ENCODE peak calls at places on chromosomes 16 and 17, in six cellular contexts. S, O, B, X, A and Q are unnamed samples.

GRCh38 chr17:50060951-50061712 is 5.2 kb downstream of the ITGA3 start:
- DNase-seq in B (no peak), O (no peak), X (peak), S (no peak), A (peak), Q (peak)

GRCh38 chr16:85523602-85524364 is 89.3 kb upstream of the GSE1 start:
- DNase-seq in X (peak), S (peak), A (peak), O (no peak), B (no peak), Q (peak)

GRCh38 chr16:68417711-68418301 is 30.5 kb downstream of the SMPD3 start:
- DNase-seq in S (no peak), B (no peak), O (no peak), A (no peak), X (peak), Q (no peak)

GRCh38 chr17:65515959-65516948 is 45.2 kb downstream of the AXIN2 start:
- DNase-seq in S (no peak), O (no peak), B (peak), A (peak), X (peak), Q (peak)

GRCh38 chr17:74512624-74513084 is 18.6 kb downstream of the CD300LB start:
- DNase-seq in B (no peak), A (no peak), S (peak), X (no peak), O (no peak), Q (no peak)

GRCh38 chr16:27759301-27759871 is 209.4 kb downstream of the KATNIP start:
- DNase-seq in B (no peak), S (no peak), X (peak), O (peak), A (no peak), Q (peak)

GRCh38 chr17:77847211-77848085 is 111.1 kb upstream of the TNRC6C start:
- DNase-seq in B (no peak), X (no peak), O (no peak), A (no peak), S (no peak), Q (no peak)

GRCh38 chr17:6823011-6823442 is 8.5 kb downstream of the TEKT1 start:
- DNase-seq in S (no peak), O (no peak), A (no peak), X (peak), B (no peak), Q (peak)

GRCh38 chr17:46003907-46004748 is 5.1 kb downstream of the STH start:
- DNase-seq in B (no peak), O (no peak), X (peak), A (peak), S (no peak), Q (peak)

GRCh38 chr17:7438050-7438614 is 1.2 kb upstream of the FGF11 start:
- DNase-seq in O (no peak), X (no peak), B (no peak), A (no peak), S (peak), Q (peak)

GRCh38 chr17:8016632-8017424 is 14.4 kb downstream of the GUCY2D start:
- DNase-seq in O (no peak), B (no peak), X (peak), A (peak), S (no peak), Q (peak)

GRCh38 chr17:48160177-48160967 is 52.8 kb downstream of the SNX11 start:
- DNase-seq in S (no peak), O (no peak), A (no peak), B (no peak), X (no peak), Q (no peak)

GRCh38 chr16:64615647-64616280 is 506.1 kb downstream of the CDH11 start:
- DNase-seq in B (no peak), X (peak), A (no peak), O (peak), S (no peak), Q (peak)

GRCh38 chr16:56362706-56363105 is 62.6 kb downstream of the AMFR start:
- DNase-seq in A (no peak), B (no peak), X (no peak), S (no peak), O (no peak), Q (no peak)

DNA sequence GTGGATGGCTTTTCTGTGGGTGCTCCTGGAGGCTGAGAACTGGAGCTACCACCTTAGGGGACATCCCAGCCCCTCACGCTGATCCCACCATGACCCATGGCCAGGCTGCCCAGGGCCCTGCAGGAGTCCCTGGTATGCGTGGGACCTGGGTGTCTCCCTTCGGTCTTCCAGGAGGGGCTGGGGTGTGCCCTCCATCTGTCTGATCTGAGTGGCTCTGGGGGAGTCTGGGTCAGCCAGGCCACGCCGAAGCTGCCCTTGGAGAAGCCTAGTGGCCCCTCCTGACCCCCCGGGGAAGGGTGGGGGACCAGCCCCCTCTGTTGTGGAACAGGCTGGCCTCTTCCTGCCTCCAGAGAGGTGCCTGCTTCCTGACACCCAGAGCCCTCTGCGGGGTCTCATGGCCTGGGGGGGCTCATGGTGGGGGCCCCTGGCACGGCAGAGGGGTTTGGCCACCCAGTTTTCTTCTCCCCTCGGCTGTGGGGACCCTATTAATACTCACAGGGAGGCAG is 10.7 kb downstream of the BAIAP2 start:
- DNase-seq in X (no peak), B (no peak), S (no peak), O (no peak), A (no peak), Q (no peak)
- H3K4me3 ChIP-seq in X (no peak), B (no peak), S (no peak), O (no peak), A (no peak), Q (no peak)

DNA sequence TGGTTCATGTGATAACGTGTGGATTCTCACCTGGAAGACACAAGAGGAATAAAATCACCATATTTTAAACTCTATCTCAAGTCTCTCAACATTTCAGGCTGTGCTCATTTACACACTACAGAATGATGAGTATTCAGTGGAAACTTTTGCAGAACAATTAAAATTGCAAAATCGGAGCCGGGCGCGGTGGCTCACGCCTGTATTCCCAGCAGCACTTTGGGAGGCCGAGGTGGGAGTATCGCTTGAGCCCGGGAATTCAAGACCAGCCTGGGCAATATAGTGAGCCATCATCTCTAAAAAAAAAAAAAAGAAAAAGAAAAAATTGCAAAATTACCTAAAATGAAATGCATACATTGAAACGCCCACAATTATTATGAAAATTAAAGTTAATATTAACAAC is 825.9 kb downstream of the KCNJ18 start:
- DNase-seq in A (no peak), S (no peak), O (no peak), B (no peak), X (no peak), Q (no peak)
- TF ChIP-seq CTCF in A (no peak), S (no peak), O (no peak), B (no peak), X (no peak), Q (no peak)

GRCh38 chr17:80159984-80160383 is 9.8 kb upstream of the CARD14 start:
- DNase-seq in O (no peak), B (no peak), S (no peak), X (no peak), A (no peak), Q (no peak)

GRCh38 chr17:80163315-80163714 is 6.5 kb upstream of the CARD14 start:
- DNase-seq in B (no peak), X (peak), S (no peak), O (no peak), A (no peak), Q (no peak)

GRCh38 chr17:80164185-80164584 is 5.6 kb upstream of the CARD14 start:
- DNase-seq in X (no peak), S (no peak), A (no peak), O (no peak), B (no peak), Q (no peak)

GRCh38 chr17:80158846-80159245 is 11.0 kb upstream of the CARD14 start:
- DNase-seq in B (no peak), S (no peak), O (no peak), X (no peak), A (no peak), Q (no peak)

DNA sequence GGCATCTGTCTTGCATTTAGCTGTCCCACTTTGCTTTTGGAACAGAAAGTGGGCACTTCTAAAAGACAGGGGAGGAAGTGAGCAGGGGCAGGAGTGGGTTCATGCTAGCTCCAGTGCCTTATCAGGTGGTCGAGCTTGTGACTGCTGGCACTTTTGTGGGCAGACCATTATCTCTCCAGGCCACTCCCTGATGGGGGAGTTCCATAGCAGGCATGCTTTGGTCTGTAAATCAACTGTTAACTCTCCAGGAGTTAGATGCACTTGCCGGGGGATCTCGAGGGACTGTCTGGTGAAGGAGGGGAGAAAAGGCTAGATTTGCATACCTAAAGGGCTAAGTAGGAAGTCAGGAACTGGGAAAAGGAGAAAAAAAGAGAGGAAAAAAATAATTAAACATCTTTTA is 9.3 kb upstream of the CARD14 start:
- DNase-seq in O (no peak), X (no peak), B (no peak), A (no peak), S (no peak), Q (no peak)
- H3K4me3 ChIP-seq in O (no peak), X (no peak), B (no peak), A (no peak), S (no peak), Q (no peak)

GRCh38 chr16:86819523-86819887 is 241.2 kb downstream of the FOXL1 start:
- DNase-seq in S (no peak), O (no peak), A (no peak), B (no peak), X (peak), Q (no peak)
- TF ChIP-seq CTCF in S (no peak), O (peak), A (no peak), B (peak), X (peak), Q (peak)

DNA sequence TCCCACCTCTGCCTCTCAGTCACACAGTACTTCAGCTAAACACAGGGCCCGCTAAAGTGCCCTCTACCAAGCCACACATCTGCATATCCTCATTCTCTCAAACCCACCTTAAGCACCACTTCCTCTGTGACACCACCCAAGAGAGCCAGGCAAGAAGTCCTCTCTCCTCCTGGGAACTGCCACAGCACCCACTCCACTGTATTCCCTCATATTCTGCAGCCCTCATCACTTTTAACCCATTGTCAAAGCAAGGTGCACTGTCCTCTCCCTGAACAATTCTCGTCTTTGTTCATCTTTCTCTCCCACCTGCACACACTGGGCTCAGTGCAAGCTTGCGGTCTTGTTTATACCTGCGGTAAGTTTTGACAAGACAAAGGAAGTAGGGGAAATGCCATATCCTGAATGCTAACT is 13.6 kb downstream of the CHD9 start:
- DNase-seq in S (no peak), B (no peak), X (no peak), A (no peak), O (no peak), Q (no peak)
- H3K4me3 ChIP-seq in S (no peak), B (no peak), X (no peak), A (no peak), O (no peak), Q (no peak)

GRCh38 chr17:16443390-16444257 is 28.3 kb downstream of the TRPV2 start:
- DNase-seq in S (no peak), B (no peak), O (no peak), X (no peak), A (no peak), Q (no peak)
- TF ChIP-seq CTCF in S (no peak), B (no peak), O (no peak), X (no peak), A (no peak), Q (no peak)